ENCODE peak calls at places on chromosomes 13 and 19, in eight cellular contexts. Y is nephron progenitor cell, X is epithelial cell of prostate, M is aorta, N is NCI-H748 treated with DMSO at 0.1 percent for 48 hours, H is cardiac fibroblast, C is hippocampal formation, D is SW 1271. I is an unnamed sample.

GRCh38 chr13:25783480-25784081 is 268.2 kb downstream of the SHISA2 start:
- DNase-seq in N (peak), D (no peak), H (no peak), C (no peak), X (no peak), Y (no peak), M (no peak), I (no peak)

GRCh38 chr19:33203529-33203928 is 9.4 kb downstream of the LRP3 start:
- DNase-seq in X (no peak), H (no peak), D (no peak), M (no peak), N (no peak), C (no peak), Y (no peak), I (no peak)

GRCh38 chr19:37969695-37970094 is 62.7 kb downstream of the SIPA1L3 start:
- DNase-seq in Y (no peak), N (no peak), D (no peak), X (peak), M (no peak), H (no peak), C (no peak), I (no peak)

GRCh38 chr19:16899566-16900075 is 10.8 kb downstream of the F2RL3 start:
- DNase-seq in D (no peak), N (no peak), C (no peak), Y (peak), H (peak), M (peak), X (no peak), I (peak)

GRCh38 chr19:19575411-19575810 is 37.3 kb downstream of the CILP2 start:
- DNase-seq in X (no peak), D (no peak), Y (no peak), M (no peak), N (peak), H (no peak), C (no peak), I (peak)

GRCh38 chr13:105543742-105544141 is 991.7 kb downstream of the EFNB2 start:
- DNase-seq in M (no peak), Y (no peak), H (no peak), X (no peak), C (no peak), D (no peak), N (no peak), I (no peak)

GRCh38 chr19:4374451-4375163 is 25.7 kb downstream of the SH3GL1 start:
- DNase-seq in X (no peak), H (peak), N (no peak), C (no peak), D (peak), M (peak), Y (no peak), I (peak)

GRCh38 chr19:1287622-1288527 is 2.2 kb downstream of the EFNA2 start:
- DNase-seq in C (no peak), D (no peak), N (no peak), H (no peak), X (no peak), Y (peak), M (no peak), I (no peak)

GRCh38 chr13:43730642-43731041 is 56.1 kb downstream of the ENOX1 start:
- DNase-seq in X (peak), M (no peak), N (no peak), C (no peak), Y (peak), D (no peak), H (peak), I (no peak)

GRCh38 chr19:42111811-42112210 is 20.4 kb downstream of the POU2F2 start:
- DNase-seq in N (no peak), H (no peak), C (no peak), M (no peak), X (peak), D (no peak), Y (no peak), I (no peak)

GRCh38 chr19:58510084-58510862 is 1.5 kb downstream of the SLC27A5 start:
- DNase-seq in H (no peak), C (no peak), Y (no peak), M (no peak), X (no peak), N (no peak), D (no peak), I (no peak)

GRCh38 chr13:111202149-111202548 is 87.0 kb downstream of the ARHGEF7 start:
- DNase-seq in C (no peak), X (no peak), H (peak), Y (no peak), M (no peak), D (no peak), N (no peak), I (peak)

GRCh38 chr19:41302624-41303351 is 7.2 kb upstream of the CCDC97 start:
- DNase-seq in X (no peak), C (no peak), H (no peak), M (no peak), N (no peak), Y (no peak), D (no peak), I (no peak)

GRCh38 chr19:5456836-5457200 is 1.6 kb downstream of the ZNRF4 start:
- DNase-seq in M (no peak), D (no peak), N (no peak), C (no peak), H (no peak), X (no peak), Y (no peak), I (no peak)

GRCh38 chr13:32427852-32428580 is at the start of gene N4BP2L1:
- DNase-seq in H (peak), X (no peak), N (peak), M (peak), D (no peak), C (peak), Y (peak), I (peak)

GRCh38 chr13:21579754-21580316 is 24.1 kb downstream of the MICU2 start:
- DNase-seq in C (no peak), X (no peak), D (no peak), M (no peak), H (no peak), N (no peak), Y (no peak), I (no peak)

GRCh38 chr13:29993716-29994488 is 143.5 kb upstream of the UBL3 start:
- DNase-seq in D (no peak), H (no peak), Y (no peak), N (no peak), M (no peak), C (no peak), X (no peak), I (no peak)

GRCh38 chr19:17931532-17932191 is 1.2 kb upstream of the CCDC124 start:
- DNase-seq in N (no peak), C (no peak), M (no peak), Y (peak), H (no peak), X (no peak), D (no peak), I (peak)

GRCh38 chr13:106110241-106110855 is 425.1 kb downstream of the EFNB2 start:
- DNase-seq in N (no peak), D (no peak), H (no peak), Y (no peak), C (no peak), X (no peak), M (no peak), I (no peak)

GRCh38 chr19:752652-753517 is 2.0 kb downstream of the MISP start:
- DNase-seq in Y (peak), X (peak), N (no peak), H (peak), C (no peak), M (peak), D (peak), I (no peak)

GRCh38 chr13:111969551-111970135 is 97.3 kb upstream of the SOX1 start:
- DNase-seq in M (no peak), H (no peak), C (no peak), N (no peak), Y (no peak), X (no peak), D (no peak), I (no peak)

GRCh38 chr19:45440873-45441654 is 17.3 kb upstream of the ERCC1 start:
- DNase-seq in C (no peak), M (no peak), Y (no peak), X (no peak), N (no peak), H (peak), D (no peak), I (peak)

GRCh38 chr19:54133957-54134590 is 3.5 kb upstream of the CNOT3 start:
- DNase-seq in H (no peak), X (no peak), M (no peak), Y (no peak), N (no peak), D (no peak), C (no peak), I (no peak)

GRCh38 chr13:44231786-44232516 is 141.7 kb upstream of the SERP2 start:
- DNase-seq in M (peak), Y (no peak), N (no peak), D (no peak), C (no peak), X (peak), H (peak), I (peak)

GRCh38 chr13:22074403-22074802 is 403.5 kb downstream of the FGF9 start:
- DNase-seq in H (no peak), C (no peak), X (no peak), N (no peak), D (no peak), M (no peak), Y (no peak), I (no peak)

GRCh38 chr13:108595416-108596257 is 33.8 kb upstream of the MYO16 start:
- DNase-seq in Y (peak), D (no peak), C (peak), M (no peak), H (no peak), X (no peak), N (no peak), I (peak)

GRCh38 chr19:17103177-17103576 is 27.6 kb downstream of the MYO9B start:
- DNase-seq in N (no peak), H (peak), Y (peak), C (no peak), D (no peak), M (no peak), X (no peak), I (peak)

GRCh38 chr13:40982772-40983171 is 36.3 kb downstream of the ELF1 start:
- DNase-seq in N (no peak), Y (no peak), C (peak), D (no peak), M (no peak), X (no peak), H (peak), I (no peak)

GRCh38 chr19:49427855-49428546 is 2.8 kb downstream of the GFY start:
- DNase-seq in N (peak), M (no peak), X (no peak), C (no peak), D (no peak), H (no peak), Y (peak), I (peak)

GRCh38 chr13:100363351-100363750 is 225.2 kb downstream of the GGACT start:
- DNase-seq in N (peak), H (peak), Y (no peak), M (no peak), D (no peak), C (no peak), X (no peak), I (no peak)

GRCh38 chr19:2315121-2315817 is 7.3 kb upstream of the LINGO3 start:
- DNase-seq in C (no peak), Y (no peak), M (no peak), X (no peak), D (no peak), N (no peak), H (no peak), I (no peak)

GRCh38 chr13:38980628-38981078 is 10.0 kb downstream of the STOML3 start:
- DNase-seq in N (peak), D (no peak), X (no peak), Y (no peak), H (no peak), C (no peak), M (no peak), I (no peak)

GRCh38 chr13:51912091-51912490 is 50.3 kb downstream of the CCDC70 start:
- DNase-seq in X (no peak), H (peak), N (peak), C (peak), Y (no peak), M (no peak), D (no peak), I (no peak)

GRCh38 chr13:62799038-62799535 is 1383.4 kb upstream of the PCDH20 start:
- DNase-seq in M (no peak), N (no peak), H (no peak), D (no peak), X (no peak), C (no peak), Y (no peak), I (no peak)

GRCh38 chr19:40413291-40413994 is at the start of gene PRX:
- DNase-seq in X (no peak), Y (peak), D (no peak), C (no peak), H (no peak), N (no peak), M (no peak), I (peak)

GRCh38 chr19:7874080-7874856 is at the start of gene PRR36:
- DNase-seq in H (no peak), N (peak), C (peak), D (no peak), Y (peak), M (no peak), X (no peak), I (peak)

GRCh38 chr19:44891016-44891882 is at the start of gene TOMM40:
- DNase-seq in D (no peak), N (peak), C (peak), M (peak), Y (peak), X (no peak), H (no peak), I (peak)